ENCODE peak calls at places on chromosome 6, in nine cellular contexts. One of them, this sample, is unnamed.

GRCh38 chr6:15378272-15378671 is 132.4 kb downstream of the JARID2 start:
- DNase-seq in H4: no peak
- DNase-seq in central memory CD8-positive, alpha-beta T cell: no peak
- DNase-seq in endothelial cell: no peak
- DNase-seq in AG04449: no peak
- DNase-seq in iris pigment epithelial cell: no peak
- DNase-seq in SJCRH30: no peak
- DNase-seq in AG09319: no peak
- DNase-seq in G401: no peak
- DNase-seq in this sample: no peak

GRCh38 chr6:150072201-150072600 is 3.3 kb upstream of the ULBP3 start:
- DNase-seq in H4: peak; percentile 74
- DNase-seq in central memory CD8-positive, alpha-beta T cell: no peak
- DNase-seq in endothelial cell: no peak
- DNase-seq in AG04449: no peak
- DNase-seq in iris pigment epithelial cell: peak; percentile 13
- DNase-seq in SJCRH30: peak; percentile 63
- DNase-seq in AG09319: no peak
- DNase-seq in G401: no peak
- DNase-seq in this sample: no peak

GRCh38 chr6:98941319-98941718 is 6.4 kb downstream of the FBXL4 start:
- DNase-seq in H4: no peak
- DNase-seq in central memory CD8-positive, alpha-beta T cell: no peak
- DNase-seq in endothelial cell: no peak
- DNase-seq in AG04449: no peak
- DNase-seq in iris pigment epithelial cell: peak; percentile 34
- DNase-seq in SJCRH30: no peak
- DNase-seq in AG09319: no peak
- DNase-seq in G401: no peak
- DNase-seq in this sample: no peak

GRCh38 chr6:47041741-47042140 is 391 bp downstream of the ADGRF1 start:
- DNase-seq in H4: no peak
- DNase-seq in central memory CD8-positive, alpha-beta T cell: no peak
- DNase-seq in endothelial cell: no peak
- DNase-seq in AG04449: no peak
- DNase-seq in iris pigment epithelial cell: no peak
- DNase-seq in SJCRH30: no peak
- DNase-seq in AG09319: no peak
- DNase-seq in G401: peak; percentile 74
- DNase-seq in this sample: no peak

GRCh38 chr6:147201885-147202515 is 2.2 kb upstream of the STXBP5 start:
- DNase-seq in H4: no peak
- DNase-seq in central memory CD8-positive, alpha-beta T cell: no peak
- DNase-seq in endothelial cell: peak; percentile 23
- DNase-seq in AG04449: no peak
- DNase-seq in iris pigment epithelial cell: peak; percentile 54
- DNase-seq in SJCRH30: peak; percentile 83
- DNase-seq in AG09319: no peak
- DNase-seq in G401: peak; percentile 43
- DNase-seq in this sample: no peak

GRCh38 chr6:121756643-121757042 is 321.2 kb downstream of the GJA1 start:
- DNase-seq in H4: no peak
- DNase-seq in central memory CD8-positive, alpha-beta T cell: no peak
- DNase-seq in endothelial cell: no peak
- DNase-seq in AG04449: no peak
- DNase-seq in iris pigment epithelial cell: no peak
- DNase-seq in SJCRH30: no peak
- DNase-seq in AG09319: no peak
- DNase-seq in G401: no peak
- DNase-seq in this sample: no peak

GRCh38 chr6:149354009-149354408 is 36.5 kb downstream of the TAB2 start:
- DNase-seq in H4: no peak
- DNase-seq in central memory CD8-positive, alpha-beta T cell: no peak
- DNase-seq in endothelial cell: no peak
- DNase-seq in AG04449: no peak
- DNase-seq in iris pigment epithelial cell: no peak
- DNase-seq in SJCRH30: no peak
- DNase-seq in AG09319: no peak
- DNase-seq in G401: no peak
- DNase-seq in this sample: no peak

GRCh38 chr6:138545621-138545980 is 46.3 kb upstream of the NHSL1 start:
- DNase-seq in H4: no peak
- DNase-seq in central memory CD8-positive, alpha-beta T cell: no peak
- DNase-seq in endothelial cell: peak; percentile 76
- DNase-seq in AG04449: no peak
- DNase-seq in iris pigment epithelial cell: peak; percentile 73
- DNase-seq in SJCRH30: peak; percentile 71
- DNase-seq in AG09319: no peak
- DNase-seq in G401: no peak
- DNase-seq in this sample: no peak

GRCh38 chr6:105810105-105810921 is 275.8 kb upstream of the PRDM1 start:
- DNase-seq in H4: peak; percentile 91
- DNase-seq in central memory CD8-positive, alpha-beta T cell: no peak
- DNase-seq in endothelial cell: no peak
- DNase-seq in AG04449: peak; percentile 45
- DNase-seq in iris pigment epithelial cell: peak; percentile 88
- DNase-seq in SJCRH30: no peak
- DNase-seq in AG09319: peak; percentile 68
- DNase-seq in G401: no peak
- DNase-seq in this sample: peak; percentile 67

GRCh38 chr6:163790296-163790840 is 375.9 kb downstream of the QKI start:
- DNase-seq in H4: no peak
- DNase-seq in central memory CD8-positive, alpha-beta T cell: no peak
- DNase-seq in endothelial cell: no peak
- DNase-seq in AG04449: no peak
- DNase-seq in iris pigment epithelial cell: peak; percentile 91
- DNase-seq in SJCRH30: peak; percentile 80
- DNase-seq in AG09319: no peak
- DNase-seq in G401: no peak
- DNase-seq in this sample: no peak

GRCh38 chr6:10355115-10355702 is 59.7 kb downstream of the TFAP2A start:
- DNase-seq in H4: no peak
- DNase-seq in central memory CD8-positive, alpha-beta T cell: no peak
- DNase-seq in endothelial cell: no peak
- DNase-seq in AG04449: no peak
- DNase-seq in iris pigment epithelial cell: peak; percentile 14
- DNase-seq in SJCRH30: no peak
- DNase-seq in AG09319: no peak
- DNase-seq in G401: no peak
- DNase-seq in this sample: no peak

GRCh38 chr6:162229093-162229492 is 498.5 kb downstream of the PRKN start:
- DNase-seq in H4: no peak
- DNase-seq in central memory CD8-positive, alpha-beta T cell: no peak
- DNase-seq in endothelial cell: no peak
- DNase-seq in AG04449: no peak
- DNase-seq in iris pigment epithelial cell: no peak
- DNase-seq in SJCRH30: no peak
- DNase-seq in AG09319: no peak
- DNase-seq in G401: no peak
- DNase-seq in this sample: no peak

GRCh38 chr6:132153221-132153896 is 202.2 kb upstream of the CCN2 start:
- DNase-seq in H4: peak; percentile 89
- DNase-seq in central memory CD8-positive, alpha-beta T cell: no peak
- DNase-seq in endothelial cell: no peak
- DNase-seq in AG04449: peak; percentile 100
- DNase-seq in iris pigment epithelial cell: peak; percentile 94
- DNase-seq in SJCRH30: no peak
- DNase-seq in AG09319: peak; percentile 96
- DNase-seq in G401: no peak
- DNase-seq in this sample: peak; percentile 93

GRCh38 chr6:14635195-14635594 is 517.6 kb downstream of the CD83 start:
- DNase-seq in H4: no peak
- DNase-seq in central memory CD8-positive, alpha-beta T cell: peak; percentile 21
- DNase-seq in endothelial cell: no peak
- DNase-seq in AG04449: no peak
- DNase-seq in iris pigment epithelial cell: no peak
- DNase-seq in SJCRH30: no peak
- DNase-seq in AG09319: no peak
- DNase-seq in G401: no peak
- DNase-seq in this sample: no peak

GRCh38 chr6:105178110-105178509 is 1.7 kb downstream of the POPDC3 start:
- DNase-seq in H4: peak; percentile 50
- DNase-seq in central memory CD8-positive, alpha-beta T cell: no peak
- DNase-seq in endothelial cell: no peak
- DNase-seq in AG04449: peak; percentile 89
- DNase-seq in iris pigment epithelial cell: peak; percentile 94
- DNase-seq in SJCRH30: peak; percentile 34
- DNase-seq in AG09319: peak; percentile 45
- DNase-seq in G401: no peak
- DNase-seq in this sample: peak; percentile 79

GRCh38 chr6:27518881-27519795 is 46.2 kb upstream of the ZNF184 start:
- DNase-seq in H4: peak; percentile 79
- DNase-seq in central memory CD8-positive, alpha-beta T cell: peak; percentile 53
- DNase-seq in endothelial cell: peak; percentile 64
- DNase-seq in AG04449: peak; percentile 63
- DNase-seq in iris pigment epithelial cell: peak; percentile 90
- DNase-seq in SJCRH30: peak; percentile 83
- DNase-seq in AG09319: peak; percentile 68
- DNase-seq in G401: peak; percentile 90
- DNase-seq in this sample: peak; percentile 72

GRCh38 chr6:84002226-84002625 is 31.3 kb upstream of the MRAP2 start:
- DNase-seq in H4: no peak
- DNase-seq in central memory CD8-positive, alpha-beta T cell: no peak
- DNase-seq in endothelial cell: no peak
- DNase-seq in AG04449: no peak
- DNase-seq in iris pigment epithelial cell: no peak
- DNase-seq in SJCRH30: peak; percentile 20
- DNase-seq in AG09319: no peak
- DNase-seq in G401: no peak
- DNase-seq in this sample: no peak

GRCh38 chr6:80214436-80215022 is 108.1 kb downstream of the BCKDHB start:
- DNase-seq in H4: peak; percentile 21
- DNase-seq in central memory CD8-positive, alpha-beta T cell: no peak
- DNase-seq in endothelial cell: peak; percentile 12
- DNase-seq in AG04449: no peak
- DNase-seq in iris pigment epithelial cell: peak; percentile 63
- DNase-seq in SJCRH30: peak; percentile 68
- DNase-seq in AG09319: peak; percentile 20
- DNase-seq in G401: peak; percentile 72
- DNase-seq in this sample: no peak

GRCh38 chr6:134908906-134909516 is 40.9 kb downstream of the ALDH8A1 start:
- DNase-seq in H4: peak; percentile 44
- DNase-seq in central memory CD8-positive, alpha-beta T cell: no peak
- DNase-seq in endothelial cell: no peak
- DNase-seq in AG04449: peak; percentile 100
- DNase-seq in iris pigment epithelial cell: peak; percentile 98
- DNase-seq in SJCRH30: no peak
- DNase-seq in AG09319: peak; percentile 75
- DNase-seq in G401: peak; percentile 34
- DNase-seq in this sample: peak; percentile 92